ENCODE peak calls at places on chromosome 22, in six cellular contexts. A is left ventricle myocardium inferior; C is NCI-H1092; W is smooth muscle cell of the brain vasculature; O is C1 segment of cervical spinal cord; H is stimulated activated CD4-positive, alpha-beta T cell treated with anti-CD3 and anti-CD28 coated beads, Interleukin-15, amount 100 ng/mL, for 1 hour. E is an unnamed sample.

GRCh38 chr22:20550851-20551744 is 43.7 kb downstream of the MED15 start:
- DNase-seq in A (no peak), C (no peak), W (no peak), O (peak; percentile 84), H (no peak), E (no peak)

GRCh38 chr22:20580179-20580578 is 72.8 kb downstream of the MED15 start:
- DNase-seq in A (no peak), C (no peak), W (no peak), O (no peak), H (no peak), E (no peak)

GRCh38 chr22:43183496-43184263 is 3.3 kb downstream of the TTLL12 start:
- DNase-seq in A (no peak), C (no peak), W (no peak), O (no peak), H (no peak), E (no peak)

GRCh38 chr22:45709004-45709739 is 37.5 kb downstream of the ATXN10 start:
- DNase-seq in A (no peak), C (no peak), W (no peak), O (no peak), H (no peak), E (no peak)

GRCh38 chr22:27641049-27641790 is 160.3 kb downstream of the MN1 start:
- DNase-seq in A (no peak), C (no peak), W (no peak), O (peak; percentile 11), H (no peak), E (no peak)

GRCh38 chr22:22085702-22086500 is 103.3 kb upstream of the TOP3B start:
- DNase-seq in A (no peak), C (no peak), W (no peak), O (no peak), H (no peak), E (no peak)

GRCh38 chr22:44671742-44672141 is 30.3 kb upstream of the PRR5 start:
- DNase-seq in A (no peak), C (no peak), W (no peak), O (no peak), H (no peak), E (no peak)

GRCh38 chr22:37419916-37420655 is 7.2 kb downstream of the ELFN2 start:
- DNase-seq in A (no peak), C (no peak), W (no peak), O (no peak), H (no peak), E (no peak)

GRCh38 chr22:28231423-28231822 is 312.4 kb upstream of the PITPNB start:
- DNase-seq in A (no peak), C (no peak), W (peak; percentile 61), O (no peak), H (no peak), E (no peak)

GRCh38 chr22:41775976-41776375 is 24.5 kb upstream of the CCDC134 start:
- DNase-seq in A (no peak), C (no peak), W (no peak), O (no peak), H (no peak), E (no peak)

GRCh38 chr22:49749227-49749626 is 78.4 kb downstream of the BRD1 start:
- DNase-seq in A (no peak), C (no peak), W (no peak), O (no peak), H (no peak), E (no peak)